ENCODE peak calls at places on chromosome 17, in five cellular contexts. I is GM03348, Z is LoVo, D is AG10803, M is Right ventricle myocardium superior. L is an unnamed sample.

GRCh38 chr17:67578058-67578457 is 139.7 kb upstream of the NOL11 start:
- DNase-seq in D (no peak), M (no peak), Z (no peak), I (no peak), L (no peak)

GRCh38 chr17:44607836-44608690 is 48.2 kb upstream of the MEIOC start:
- DNase-seq in I (peak), Z (no peak), D (peak), M (no peak), L (no peak)

GRCh38 chr17:4509402-4509801 is 10.7 kb downstream of the SPNS2 start:
- DNase-seq in Z (no peak), D (no peak), M (no peak), I (no peak), L (no peak)

GRCh38 chr17:39138416-39139136 is 12.9 kb downstream of the PLXDC1 start:
- DNase-seq in M (no peak), I (no peak), D (no peak), Z (no peak), L (no peak)

GRCh38 chr17:72125226-72125651 is 4.4 kb downstream of the SOX9 start:
- DNase-seq in I (no peak), D (no peak), Z (peak), M (no peak), L (no peak)

GRCh38 chr17:61196302-61196704 is 203.3 kb upstream of the TBX2 start:
- DNase-seq in I (no peak), Z (no peak), D (peak), M (no peak), L (no peak)

GRCh38 chr17:46770818-46771600 is 47.5 kb downstream of the WNT3 start:
- DNase-seq in D (peak), M (no peak), Z (peak), I (peak), L (no peak)

GRCh38 chr17:47304191-47304590 is 19.6 kb upstream of the EFCAB13 start:
- DNase-seq in M (no peak), I (peak), D (peak), Z (no peak), L (no peak)

GRCh38 chr17:78558181-78558850 is 18.9 kb downstream of the DNAH17 start:
- DNase-seq in Z (no peak), M (no peak), D (no peak), I (peak), L (peak)

GRCh38 chr17:40515491-40516041 is 14.1 kb upstream of the TNS4 start:
- DNase-seq in D (no peak), M (no peak), Z (no peak), I (no peak), L (no peak)

GRCh38 chr17:39181303-39181702 is 15.3 kb upstream of the ARL5C start:
- DNase-seq in I (no peak), D (no peak), Z (no peak), M (no peak), L (no peak)

GRCh38 chr17:51189162-51189561 is 23.0 kb downstream of the NME2 start:
- DNase-seq in Z (no peak), M (no peak), D (no peak), I (no peak), L (no peak)

GRCh38 chr17:6843241-6843890 is 11.8 kb upstream of the TEKT1 start:
- DNase-seq in D (peak), Z (peak), I (peak), M (no peak), L (peak)

L was measured in HCT116.